ENCODE peak calls at places on chromosomes 4 and X, in four cellular contexts. One of them, this sample, is unnamed.

GRCh38 chr4:77167173-77167572 is 10.2 kb downstream of the CCNG2 start:
- DNase-seq in endodermal cell: no peak
- DNase-seq in GM06990: no peak
- DNase-seq in Peyer's patch: no peak
- DNase-seq in this sample: no peak

GRCh38 chrX:11589573-11590110 is 76.1 kb downstream of the ARHGAP6 start:
- DNase-seq in endodermal cell: no peak
- DNase-seq in GM06990: no peak
- DNase-seq in Peyer's patch: no peak
- DNase-seq in this sample: peak; percentile 74

GRCh38 chr4:128241425-128241913 is 46.1 kb downstream of the PGRMC2 start:
- DNase-seq in endodermal cell: no peak
- DNase-seq in GM06990: no peak
- DNase-seq in Peyer's patch: no peak
- DNase-seq in this sample: no peak

GRCh38 chr4:81757706-81758105 is 286.0 kb upstream of the RASGEF1B start:
- DNase-seq in endodermal cell: peak; percentile 51
- DNase-seq in GM06990: no peak
- DNase-seq in Peyer's patch: no peak
- DNase-seq in this sample: no peak

GRCh38 chrX:136214551-136214950 is 36.6 kb downstream of the MAP7D3 start:
- DNase-seq in endodermal cell: no peak
- DNase-seq in GM06990: no peak
- DNase-seq in Peyer's patch: no peak
- DNase-seq in this sample: no peak

GRCh38 chrX:117919755-117920154 is 196.9 kb downstream of the KLHL13 start:
- DNase-seq in endodermal cell: no peak
- DNase-seq in GM06990: no peak
- DNase-seq in Peyer's patch: no peak
- DNase-seq in this sample: no peak

GRCh38 chr4:77801260-77801608 is 17.9 kb downstream of the CNOT6L start:
- DNase-seq in endodermal cell: no peak
- DNase-seq in GM06990: no peak
- DNase-seq in Peyer's patch: no peak
- DNase-seq in this sample: no peak

GRCh38 chrX:10401239-10401638 is 219.1 kb downstream of the MID1 start:
- DNase-seq in endodermal cell: no peak
- DNase-seq in GM06990: no peak
- DNase-seq in Peyer's patch: no peak
- DNase-seq in this sample: peak; percentile 1

GRCh38 chr4:14384824-14385223 is 617.5 kb upstream of the CPEB2 start:
- DNase-seq in endodermal cell: no peak
- DNase-seq in GM06990: no peak
- DNase-seq in Peyer's patch: no peak
- DNase-seq in this sample: no peak

GRCh38 chr4:14387647-14388046 is 614.6 kb upstream of the CPEB2 start:
- DNase-seq in endodermal cell: no peak
- DNase-seq in GM06990: no peak
- DNase-seq in Peyer's patch: no peak
- DNase-seq in this sample: no peak

GRCh38 chr4:14383652-14384051 is 618.6 kb upstream of the CPEB2 start:
- DNase-seq in endodermal cell: no peak
- DNase-seq in GM06990: no peak
- DNase-seq in Peyer's patch: no peak
- DNase-seq in this sample: no peak

DNA sequence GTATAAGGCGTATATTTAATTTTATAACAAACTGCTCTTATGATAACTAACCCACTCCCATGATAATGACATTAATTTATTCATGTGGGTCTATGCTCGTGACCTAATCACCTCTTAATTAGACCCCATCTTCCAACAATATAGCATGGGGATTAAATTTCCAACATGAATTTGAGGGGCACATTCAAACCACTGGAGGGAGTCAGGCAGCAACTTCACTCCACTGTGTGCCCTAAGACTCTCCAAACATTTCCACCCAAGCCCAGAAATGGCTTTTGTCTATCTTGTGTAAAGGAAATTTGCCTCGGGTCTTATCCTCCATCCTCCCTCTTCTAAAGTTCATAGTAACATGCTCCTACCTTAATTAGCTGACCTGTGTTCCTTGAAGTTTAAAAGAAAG is 616.1 kb upstream of the CPEB2 start:
- DNase-seq in endodermal cell: no peak
- DNase-seq in GM06990: no peak
- DNase-seq in Peyer's patch: no peak
- DNase-seq in this sample: no peak
- TF ChIP-seq CTCF in endodermal cell: peak; percentile 41
- TF ChIP-seq CTCF in GM06990: no peak
- TF ChIP-seq CTCF in Peyer's patch: no peak
- TF ChIP-seq CTCF in this sample: no peak

GRCh38 chr4:25915359-25915716 is 1.3 kb downstream of the SMIM20 start:
- DNase-seq in endodermal cell: no peak
- DNase-seq in GM06990: no peak
- DNase-seq in Peyer's patch: no peak
- DNase-seq in this sample: no peak
- H3K4me3 ChIP-seq in endodermal cell: peak overlapping the region; percentile 87
- H3K4me3 ChIP-seq in GM06990: no peak overlapping the region
- H3K4me3 ChIP-seq in Peyer's patch: no peak overlapping the region
- H3K4me3 ChIP-seq in this sample: no peak overlapping the region

DNA sequence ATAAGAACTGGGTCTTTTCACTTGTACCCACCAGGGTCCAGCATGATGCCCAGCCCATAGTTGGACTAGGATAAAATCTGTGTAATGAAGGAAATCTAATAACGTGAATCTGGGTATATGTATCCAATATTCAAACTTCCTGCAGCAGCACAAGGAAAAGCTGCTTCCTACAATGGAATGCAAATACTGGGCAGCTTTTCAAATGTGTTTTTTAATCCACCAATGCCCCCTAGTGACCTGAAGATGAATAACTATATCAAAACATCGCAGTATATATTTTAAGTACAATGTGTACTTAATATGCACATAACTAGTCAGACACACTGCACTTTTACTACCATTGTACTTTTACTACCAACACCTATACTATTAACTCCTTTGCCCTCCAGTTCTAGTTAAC is 5.3 kb downstream of the APOO start:
- DNase-seq in endodermal cell: no peak
- DNase-seq in GM06990: no peak
- DNase-seq in Peyer's patch: no peak
- DNase-seq in this sample: peak; percentile 49
- TF ChIP-seq CTCF in endodermal cell: peak; percentile 86
- TF ChIP-seq CTCF in GM06990: peak; percentile 34
- TF ChIP-seq CTCF in Peyer's patch: peak; percentile 24
- TF ChIP-seq CTCF in this sample: peak; percentile 15

DNA sequence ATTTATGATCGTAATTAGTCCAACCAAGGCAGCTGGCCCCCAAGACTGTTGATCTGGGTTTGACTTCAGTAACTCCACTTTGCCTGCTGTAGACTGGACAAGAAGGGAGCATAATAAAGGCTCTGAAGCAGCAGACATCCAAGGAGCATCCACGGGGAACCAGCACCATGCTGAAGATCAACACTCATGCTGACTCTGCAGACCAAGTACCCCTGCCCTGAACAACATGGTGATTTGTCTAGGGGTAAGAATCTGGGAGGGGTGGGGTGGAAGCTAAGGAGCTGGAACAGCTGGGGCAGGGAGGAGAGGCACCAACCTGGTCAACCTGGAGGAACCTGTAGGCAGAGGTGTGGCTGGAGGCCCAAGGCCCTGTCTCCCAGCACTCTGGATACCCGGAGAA is 2.1 kb downstream of the TEC start:
- DNase-seq in endodermal cell: no peak
- DNase-seq in GM06990: no peak
- DNase-seq in Peyer's patch: no peak
- DNase-seq in this sample: no peak
- H3K4me3 ChIP-seq in endodermal cell: peak overlapping the region; percentile 88
- H3K4me3 ChIP-seq in GM06990: peak overlapping the region; percentile 94
- H3K4me3 ChIP-seq in Peyer's patch: no peak overlapping the region
- H3K4me3 ChIP-seq in this sample: no peak overlapping the region

GRCh38 chrX:43333543-43333942 is 322.6 kb upstream of the MAOA start:
- DNase-seq in endodermal cell: no peak
- DNase-seq in GM06990: no peak
- DNase-seq in Peyer's patch: no peak
- DNase-seq in this sample: peak; percentile 10
- TF ChIP-seq CTCF in endodermal cell: peak; percentile 67
- TF ChIP-seq CTCF in GM06990: peak; percentile 18
- TF ChIP-seq CTCF in Peyer's patch: no peak
- TF ChIP-seq CTCF in this sample: no peak

DNA sequence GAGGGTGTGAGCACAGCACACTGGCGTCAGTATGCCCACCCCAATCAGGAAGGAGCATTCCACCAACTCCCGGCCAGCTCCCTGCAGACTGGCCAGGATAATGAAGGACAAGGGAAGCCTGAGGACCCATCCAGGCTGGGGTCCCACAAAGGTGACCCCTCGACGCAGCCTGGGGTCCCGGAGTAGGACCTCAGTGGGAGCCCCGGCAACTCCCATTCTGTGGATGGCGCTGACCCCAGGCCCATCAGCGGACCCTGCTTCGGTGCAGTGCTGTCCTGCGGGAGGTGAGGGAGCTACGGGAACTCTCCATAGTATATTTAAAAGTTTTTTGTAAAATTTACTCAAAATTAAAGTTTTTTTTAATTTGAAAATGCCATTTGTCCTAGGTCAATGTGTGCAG is 137.7 kb upstream of the NKX1-1 start:
- DNase-seq in endodermal cell: no peak
- DNase-seq in GM06990: no peak
- DNase-seq in Peyer's patch: no peak
- DNase-seq in this sample: no peak
- H3K4me3 ChIP-seq in endodermal cell: no peak overlapping the region
- H3K4me3 ChIP-seq in GM06990: no peak overlapping the region
- H3K4me3 ChIP-seq in Peyer's patch: no peak overlapping the region
- H3K4me3 ChIP-seq in this sample: no peak overlapping the region

GRCh38 chrX:77162777-77163176 is 284.4 kb upstream of the FGF16 start:
- DNase-seq in endodermal cell: no peak
- DNase-seq in GM06990: no peak
- DNase-seq in Peyer's patch: no peak
- DNase-seq in this sample: no peak

GRCh38 chrX:77160301-77160700 is 286.9 kb upstream of the FGF16 start:
- DNase-seq in endodermal cell: peak; percentile 85
- DNase-seq in GM06990: peak; percentile 1
- DNase-seq in Peyer's patch: no peak
- DNase-seq in this sample: peak; percentile 0
- TF ChIP-seq CTCF in endodermal cell: peak; percentile 76
- TF ChIP-seq CTCF in GM06990: peak; percentile 45
- TF ChIP-seq CTCF in Peyer's patch: no peak
- TF ChIP-seq CTCF in this sample: no peak

GRCh38 chrX:43702660-43703059 is 46.6 kb downstream of the MAOA start:
- DNase-seq in endodermal cell: no peak
- DNase-seq in GM06990: no peak
- DNase-seq in Peyer's patch: no peak
- DNase-seq in this sample: no peak
- H3K4me3 ChIP-seq in endodermal cell: no peak overlapping the region
- H3K4me3 ChIP-seq in GM06990: no peak overlapping the region
- H3K4me3 ChIP-seq in Peyer's patch: no peak overlapping the region
- H3K4me3 ChIP-seq in this sample: no peak overlapping the region

GRCh38 chrX:107978707-107979307 is 3.4 kb downstream of the TEX13B start:
- DNase-seq in endodermal cell: peak; percentile 71
- DNase-seq in GM06990: no peak
- DNase-seq in Peyer's patch: no peak
- DNase-seq in this sample: peak; percentile 13
- TF ChIP-seq CTCF in endodermal cell: peak; percentile 83
- TF ChIP-seq CTCF in GM06990: peak; percentile 66
- TF ChIP-seq CTCF in Peyer's patch: no peak
- TF ChIP-seq CTCF in this sample: peak; percentile 26

This sample was measured in GM12865.